ENCODE peak calls at places on chromosomes 16 and 17, in five cellular contexts. Y, Q, F, H and R are unnamed samples.
A peak's percentile ranks its signal among the peaks of the same experiment; 100 is the strongest.

GRCh38 chr17:75849724-75850123 is 5.4 kb downstream of the WBP2 start:
- DNase-seq in H (no peak), Q (no peak), Y (no peak), F (no peak), R (no peak)

GRCh38 chr17:78940708-78941107 is 15.5 kb upstream of the TIMP2 start:
- DNase-seq in H (no peak), Y (no peak), F (no peak), Q (no peak), R (peak; percentile 25)

GRCh38 chr17:76550712-76551615 is 11.1 kb downstream of the PRCD start:
- DNase-seq in Y (no peak), Q (no peak), F (no peak), H (no peak), R (no peak)

GRCh38 chr16:4496305-4496704 is 20.1 kb downstream of the HMOX2 start:
- DNase-seq in H (peak; percentile 71), F (no peak), Q (no peak), Y (no peak), R (no peak)

GRCh38 chr17:2706911-2707510 is 4.6 kb downstream of the CLUH start:
- DNase-seq in Q (no peak), Y (no peak), H (no peak), F (no peak), R (no peak)

GRCh38 chr17:14228903-14229302 is 7.8 kb downstream of the CDRT15 start:
- DNase-seq in F (no peak), H (no peak), Q (peak; percentile 40), Y (no peak), R (no peak)

GRCh38 chr16:50711040-50711439 is 17.6 kb downstream of the NOD2 start:
- DNase-seq in Q (no peak), F (no peak), H (no peak), Y (no peak), R (no peak)

GRCh38 chr16:51407199-51407598 is 256.1 kb upstream of the SALL1 start:
- DNase-seq in F (no peak), H (no peak), Q (no peak), Y (no peak), R (no peak)

GRCh38 chr16:80344570-80344969 is 196.2 kb upstream of the DYNLRB2 start:
- DNase-seq in Y (no peak), H (no peak), Q (no peak), F (no peak), R (no peak)

GRCh38 chr17:65595071-65595655 is 33.7 kb upstream of the AXIN2 start:
- DNase-seq in Q (no peak), F (no peak), H (no peak), Y (no peak), R (no peak)

GRCh38 chr17:57976594-57976993 is 11.5 kb downstream of the VEZF1 start:
- DNase-seq in Y (no peak), F (no peak), Q (no peak), H (no peak), R (peak; percentile 62)

GRCh38 chr16:87607223-87607622 is 4.9 kb downstream of the JPH3 start:
- DNase-seq in Q (no peak), H (no peak), F (no peak), Y (no peak), R (no peak)

GRCh38 chr17:80847506-80848230 is 144.0 kb upstream of the CHMP6 start:
- DNase-seq in H (no peak), F (no peak), Y (peak; percentile 31), Q (no peak), R (no peak)

GRCh38 chr16:86597880-86598606 is 19.7 kb downstream of the FOXL1 start:
- DNase-seq in Q (no peak), F (no peak), Y (no peak), H (no peak), R (no peak)

GRCh38 chr16:53515259-53515658 is 12.2 kb upstream of the AKTIP start:
- DNase-seq in Y (no peak), H (peak; percentile 69), Q (no peak), F (no peak), R (no peak)

GRCh38 chr17:3732171-3732570 is 8.5 kb downstream of the HASPIN start:
- DNase-seq in H (no peak), Y (peak; percentile 66), F (no peak), Q (no peak), R (no peak)

GRCh38 chr16:31474173-31474714 is 2.3 kb downstream of the TGFB1I1 start:
- DNase-seq in Q (peak; percentile 26), F (no peak), Y (no peak), H (no peak), R (no peak)

GRCh38 chr16:149024-149675 is 3.3 kb upstream of the HBZ start:
- DNase-seq in Y (no peak), H (no peak), Q (peak; percentile 16), F (no peak), R (no peak)

GRCh38 chr17:4920351-4921048 is 11.6 kb upstream of the GP1BA start:
- DNase-seq in Y (no peak), F (no peak), H (no peak), Q (no peak), R (no peak)

GRCh38 chr16:72769876-72770275 is 278.1 kb downstream of the ZFHX3 start:
- DNase-seq in F (no peak), H (no peak), Y (no peak), Q (no peak), R (no peak)

GRCh38 chr16:11049396-11050059 is 105.2 kb downstream of the CLEC16A start:
- DNase-seq in H (no peak), Q (no peak), F (no peak), Y (no peak), R (no peak)

GRCh38 chr17:79020631-79021301 is 3.2 kb upstream of the C1QTNF1 start:
- DNase-seq in Q (no peak), Y (no peak), F (no peak), H (no peak), R (peak; percentile 20)

GRCh38 chr16:48526058-48526957 is 83.7 kb downstream of the N4BP1 start:
- DNase-seq in Y (peak; percentile 45), Q (no peak), F (no peak), H (peak; percentile 51), R (no peak)

GRCh38 chr17:41171881-41172280 is 3.9 kb upstream of the KRTAP4-3 start:
- DNase-seq in H (no peak), F (no peak), Y (no peak), Q (no peak), R (no peak)